ENCODE peak calls at places on chromosomes 4 and X, in seven cellular contexts. G is colonic mucosa, R is tibial artery, L is osteocyte, S is endothelial cell, W is neural progenitor cell, H is BJ. F is an unnamed sample.

GRCh38 chr4:41192136-41192535 is 22.2 kb downstream of the APBB2 start:
- DNase-seq in G (no peak), R (no peak), L (no peak), S (no peak), W (no peak), H (no peak), F (no peak)

GRCh38 chrX:9642270-9642995 is 123.2 kb downstream of the GPR143 start:
- DNase-seq in G (no peak), R (no peak), L (no peak), S (no peak), W (no peak), H (no peak), F (no peak)

GRCh38 chr4:85823295-85823694 is 348.3 kb downstream of the ARHGAP24 start:
- DNase-seq in G (no peak), R (no peak), L (no peak), S (no peak), W (no peak), H (no peak), F (no peak)

GRCh38 chr4:6231663-6232165 is 31.4 kb upstream of the JAKMIP1 start:
- DNase-seq in G (no peak), R (no peak), L (peak; percentile 59), S (no peak), W (no peak), H (no peak), F (no peak)

GRCh38 chrX:53421772-53422090 is 723 bp downstream of the SMC1A start:
- DNase-seq in G (no peak), R (no peak), L (no peak), S (no peak), W (no peak), H (no peak), F (no peak)

GRCh38 chr4:82721819-82722423 is 76.7 kb downstream of the SCD5 start:
- DNase-seq in G (no peak), R (no peak), L (no peak), S (no peak), W (peak; percentile 19), H (no peak), F (no peak)

GRCh38 chr4:84258905-84259830 is 239.9 kb downstream of the NKX6-1 start:
- DNase-seq in G (no peak), R (no peak), L (no peak), S (no peak), W (peak; percentile 40), H (no peak), F (no peak)

GRCh38 chr4:168685136-168685535 is 188.3 kb downstream of the PALLD start:
- DNase-seq in G (no peak), R (no peak), L (no peak), S (no peak), W (no peak), H (no peak), F (no peak)

GRCh38 chr4:188941524-188942109 is 802.4 kb downstream of the TRIML1 start:
- DNase-seq in G (no peak), R (no peak), L (no peak), S (no peak), W (no peak), H (peak; percentile 93), F (no peak)

GRCh38 chr4:5894266-5894665 is 1.4 kb upstream of the CRMP1 start:
- DNase-seq in G (no peak), R (no peak), L (no peak), S (no peak), W (no peak), H (no peak), F (no peak)

GRCh38 chr4:118935819-118936218 is 47.2 kb downstream of the SYNPO2 start:
- DNase-seq in G (no peak), R (no peak), L (no peak), S (no peak), W (no peak), H (no peak), F (no peak)

GRCh38 chr4:39931441-39931901 is 46.2 kb downstream of the PDS5A start:
- DNase-seq in G (no peak), R (no peak), L (no peak), S (no peak), W (no peak), H (no peak), F (no peak)

GRCh38 chr4:113684534-113685091 is 76.9 kb downstream of the CAMK2D start:
- DNase-seq in G (peak; percentile 55), R (peak; percentile 51), L (peak; percentile 84), S (no peak), W (peak; percentile 19), H (peak; percentile 33), F (no peak)

GRCh38 chrX:103441878-103442535 is 65.7 kb downstream of the BEX3 start:
- DNase-seq in G (no peak), R (no peak), L (no peak), S (no peak), W (no peak), H (no peak), F (no peak)

GRCh38 chr4:141702472-141703182 is 66.2 kb downstream of the IL15 start:
- DNase-seq in G (no peak), R (no peak), L (no peak), S (no peak), W (no peak), H (no peak), F (no peak)

GRCh38 chr4:150306719-150307118 is 228.5 kb downstream of the DCLK2 start:
- DNase-seq in G (no peak), R (no peak), L (no peak), S (no peak), W (no peak), H (no peak), F (no peak)

GRCh38 chr4:149441338-149441737 is 374.3 kb downstream of the IQCM start:
- DNase-seq in G (no peak), R (no peak), L (no peak), S (no peak), W (no peak), H (peak; percentile 9), F (no peak)

GRCh38 chr4:94412019-94413017 is 39.4 kb upstream of the PDLIM5 start:
- DNase-seq in G (peak; percentile 21), R (no peak), L (no peak), S (no peak), W (no peak), H (peak; percentile 27), F (no peak)

GRCh38 chr4:182418054-182418734 is 175.0 kb downstream of the TENM3 start:
- DNase-seq in G (no peak), R (no peak), L (no peak), S (no peak), W (no peak), H (no peak), F (peak; percentile 17)

GRCh38 chr4:54226399-54227260 is 2.5 kb upstream of the PDGFRA start:
- DNase-seq in G (peak; percentile 45), R (peak; percentile 79), L (peak; percentile 85), S (peak; percentile 36), W (peak; percentile 38), H (no peak), F (no peak)

GRCh38 chrX:120251471-120252011 is 929 bp downstream of the ZBTB33 start:
- DNase-seq in G (peak; percentile 42), R (no peak), L (no peak), S (peak; percentile 8), W (peak; percentile 30), H (no peak), F (no peak)

DNA sequence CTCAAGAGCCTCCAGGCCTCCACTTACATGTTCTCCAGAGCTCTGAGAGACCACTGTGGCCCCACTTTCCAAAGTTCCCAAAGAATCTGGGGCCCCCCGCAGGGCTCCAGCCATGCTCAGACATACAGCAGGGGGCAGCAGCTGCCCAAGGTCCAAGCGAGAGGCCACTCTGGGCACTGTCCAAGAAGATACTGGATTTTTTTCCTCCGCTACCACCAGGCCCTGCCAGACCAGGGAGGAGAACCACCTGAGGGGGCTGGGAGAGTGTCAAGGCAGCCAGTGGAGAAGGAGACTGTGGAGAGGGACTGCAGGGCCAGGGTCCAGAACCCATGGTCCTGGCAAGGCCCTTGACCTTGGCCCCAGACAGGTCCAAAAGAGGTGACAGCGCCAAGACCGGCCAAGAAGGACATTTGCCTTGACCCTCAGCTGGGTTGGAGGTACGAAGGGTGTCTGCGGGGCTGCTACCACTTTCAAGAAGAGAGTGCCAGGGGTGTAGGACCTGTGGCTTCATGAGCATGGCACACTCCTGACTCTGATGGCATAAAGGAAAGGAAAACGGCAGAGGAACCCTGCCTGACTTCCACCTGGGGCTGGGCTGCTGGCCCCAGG is 5.3 kb downstream of the EMD start:
- DNase-seq in G (no peak), R (no peak), L (no peak), S (no peak), W (peak; percentile 32), H (no peak), F (no peak)
- TF ChIP-seq CTCF in G (no peak), R (no peak), L (peak; percentile 35), S (no peak), W (peak; percentile 30), H (peak; percentile 57), F (peak; percentile 15)

GRCh38 chr4:128565565-128566186 is 243.8 kb upstream of the JADE1 start:
- DNase-seq in G (peak; percentile 52), R (no peak), L (no peak), S (peak; percentile 74), W (peak; percentile 79), H (no peak), F (peak; percentile 31)
- TF ChIP-seq CTCF in G (peak; percentile 45), R (peak; percentile 44), L (peak; percentile 53), S (peak; percentile 42), W (peak; percentile 75), H (peak; percentile 54), F (peak; percentile 56)

GRCh38 chr4:71941001-71941400 is 90.8 kb upstream of the NPFFR2 start:
- DNase-seq in G (peak; percentile 19), R (no peak), L (no peak), S (peak; percentile 21), W (peak; percentile 69), H (no peak), F (peak; percentile 11)
- TF ChIP-seq CTCF in G (no peak), R (no peak), L (peak; percentile 52), S (peak; percentile 50), W (peak; percentile 72), H (peak; percentile 32), F (peak; percentile 38)

DNA sequence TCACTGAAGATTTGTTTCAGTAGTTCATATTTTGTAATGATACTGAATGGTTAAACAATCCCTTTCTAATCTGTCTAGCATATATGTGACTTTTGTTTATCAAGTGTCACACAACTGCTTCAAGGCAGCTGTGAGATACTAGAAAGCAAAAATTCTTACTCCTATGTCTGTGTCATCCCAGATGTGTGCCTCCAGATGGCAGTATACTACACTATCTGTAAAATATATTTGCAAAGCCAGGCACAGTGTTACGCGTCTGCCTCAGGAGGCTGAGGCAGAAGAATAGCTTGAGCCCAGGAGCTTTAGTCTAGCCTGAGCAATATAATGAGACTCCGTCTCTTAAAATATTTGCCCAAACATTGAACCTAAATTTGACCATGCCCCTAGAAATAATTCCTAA is 4.0 kb downstream of the NUDT10 start:
- DNase-seq in G (no peak), R (no peak), L (no peak), S (peak; percentile 2), W (peak; percentile 71), H (no peak), F (peak; percentile 54)
- TF ChIP-seq CTCF in G (peak; percentile 34), R (peak; percentile 42), L (peak; percentile 58), S (peak; percentile 45), W (peak; percentile 60), H (peak; percentile 59), F (peak; percentile 59)

GRCh38 chrX:80812176-80812575 is 2.5 kb upstream of the BRWD3 start:
- DNase-seq in G (peak; percentile 22), R (peak; percentile 28), L (no peak), S (peak; percentile 38), W (peak; percentile 56), H (no peak), F (no peak)
- TF ChIP-seq CTCF in G (no peak), R (no peak), L (no peak), S (no peak), W (peak; percentile 11), H (peak; percentile 16), F (no peak)

F was measured in GM13977.